ENCODE peak calls at places on chromosomes 16 and 17, in nine cellular contexts. One of them, this sample, is unnamed.

GRCh38 chr17:77505460-77505769 is 364.6 kb downstream of the SEC14L1 start:
- DNase-seq in MM.1S: no peak
- DNase-seq in activated CD4-positive, alpha-beta T cell treated with anti-CD3 and anti-CD28 coated beads for 24 hours: no peak
- DNase-seq in NCI-H187 treated with DMSO at 0.1 percent for 48 hours: no peak
- DNase-seq in H9: no peak
- DNase-seq in ELF-1: no peak
- DNase-seq in NAMALWA: no peak
- DNase-seq in neural crest cell: no peak
- DNase-seq in effector memory CD8-positive, alpha-beta T cell: no peak
- DNase-seq in this sample: no peak

GRCh38 chr16:67268136-67268579 is 11.2 kb upstream of the PLEKHG4 start:
- DNase-seq in MM.1S: no peak
- DNase-seq in NAMALWA: no peak
- DNase-seq in H9: peak; percentile 24
- DNase-seq in effector memory CD8-positive, alpha-beta T cell: no peak
- DNase-seq in neural crest cell: no peak
- DNase-seq in NCI-H187 treated with DMSO at 0.1 percent for 48 hours: no peak
- DNase-seq in ELF-1: peak; percentile 81
- DNase-seq in activated CD4-positive, alpha-beta T cell treated with anti-CD3 and anti-CD28 coated beads for 24 hours: no peak
- DNase-seq in this sample: peak; percentile 91

GRCh38 chr17:55722742-55723487 is at the start of gene TMEM100:
- DNase-seq in NCI-H187 treated with DMSO at 0.1 percent for 48 hours: no peak
- DNase-seq in effector memory CD8-positive, alpha-beta T cell: no peak
- DNase-seq in ELF-1: peak; percentile 46
- DNase-seq in MM.1S: no peak
- DNase-seq in H9: no peak
- DNase-seq in activated CD4-positive, alpha-beta T cell treated with anti-CD3 and anti-CD28 coated beads for 24 hours: no peak
- DNase-seq in neural crest cell: no peak
- DNase-seq in NAMALWA: no peak
- DNase-seq in this sample: no peak

GRCh38 chr16:22141746-22142145 is 20.6 kb upstream of the SDR42E2 start:
- DNase-seq in ELF-1: peak; percentile 41
- DNase-seq in neural crest cell: no peak
- DNase-seq in MM.1S: no peak
- DNase-seq in NCI-H187 treated with DMSO at 0.1 percent for 48 hours: no peak
- DNase-seq in activated CD4-positive, alpha-beta T cell treated with anti-CD3 and anti-CD28 coated beads for 24 hours: no peak
- DNase-seq in NAMALWA: peak; percentile 44
- DNase-seq in effector memory CD8-positive, alpha-beta T cell: no peak
- DNase-seq in H9: peak; percentile 61
- DNase-seq in this sample: peak; percentile 12

GRCh38 chr16:88400186-88400585 is 17.4 kb downstream of the ZNF469 start:
- DNase-seq in neural crest cell: no peak
- DNase-seq in NAMALWA: no peak
- DNase-seq in NCI-H187 treated with DMSO at 0.1 percent for 48 hours: no peak
- DNase-seq in H9: no peak
- DNase-seq in effector memory CD8-positive, alpha-beta T cell: no peak
- DNase-seq in ELF-1: no peak
- DNase-seq in MM.1S: no peak
- DNase-seq in activated CD4-positive, alpha-beta T cell treated with anti-CD3 and anti-CD28 coated beads for 24 hours: no peak
- DNase-seq in this sample: no peak

GRCh38 chr17:80615311-80615710 is 70.7 kb downstream of the RPTOR start:
- DNase-seq in NAMALWA: no peak
- DNase-seq in effector memory CD8-positive, alpha-beta T cell: no peak
- DNase-seq in ELF-1: no peak
- DNase-seq in neural crest cell: no peak
- DNase-seq in MM.1S: no peak
- DNase-seq in H9: no peak
- DNase-seq in NCI-H187 treated with DMSO at 0.1 percent for 48 hours: no peak
- DNase-seq in activated CD4-positive, alpha-beta T cell treated with anti-CD3 and anti-CD28 coated beads for 24 hours: no peak
- DNase-seq in this sample: no peak

GRCh38 chr16:69187387-69187890 is 475 bp downstream of the SNTB2 start:
- DNase-seq in activated CD4-positive, alpha-beta T cell treated with anti-CD3 and anti-CD28 coated beads for 24 hours: peak; percentile 7
- DNase-seq in ELF-1: peak; percentile 62
- DNase-seq in H9: peak; percentile 56
- DNase-seq in NCI-H187 treated with DMSO at 0.1 percent for 48 hours: no peak
- DNase-seq in NAMALWA: peak; percentile 63
- DNase-seq in effector memory CD8-positive, alpha-beta T cell: peak; percentile 12
- DNase-seq in MM.1S: peak; percentile 37
- DNase-seq in neural crest cell: peak; percentile 38
- DNase-seq in this sample: peak; percentile 44

GRCh38 chr16:572865-573650 is 3.3 kb downstream of the PIGQ start:
- DNase-seq in NCI-H187 treated with DMSO at 0.1 percent for 48 hours: no peak
- DNase-seq in MM.1S: no peak
- DNase-seq in effector memory CD8-positive, alpha-beta T cell: no peak
- DNase-seq in NAMALWA: no peak
- DNase-seq in H9: no peak
- DNase-seq in ELF-1: no peak
- DNase-seq in activated CD4-positive, alpha-beta T cell treated with anti-CD3 and anti-CD28 coated beads for 24 hours: no peak
- DNase-seq in neural crest cell: no peak
- DNase-seq in this sample: no peak

GRCh38 chr16:28597692-28598261 is 927 bp upstream of the SULT1A2 start:
- DNase-seq in neural crest cell: no peak
- DNase-seq in activated CD4-positive, alpha-beta T cell treated with anti-CD3 and anti-CD28 coated beads for 24 hours: no peak
- DNase-seq in MM.1S: peak; percentile 41
- DNase-seq in NAMALWA: peak; percentile 82
- DNase-seq in H9: peak; percentile 65
- DNase-seq in effector memory CD8-positive, alpha-beta T cell: no peak
- DNase-seq in NCI-H187 treated with DMSO at 0.1 percent for 48 hours: no peak
- DNase-seq in ELF-1: peak; percentile 77
- DNase-seq in this sample: no peak